ENCODE peak calls at places on chromosomes 2 and 18, in four cellular contexts. L is K562, J is H1, X is HepG2. R is an unnamed sample. For H3K79me2, the result is how much of the 10 kb centered on the place peaks cover.

GRCh38 chr2:42971381-42971780 is 179.0 kb upstream of the HAAO start:
- DNase-seq in L (no peak), J (no peak), X (no peak), R (no peak)

GRCh38 chr2:11582526-11583202 is 48.8 kb downstream of the GREB1 start:
- DNase-seq in L (peak), J (peak), X (peak), R (peak)

GRCh38 chr2:30628341-30628740 is 178.9 kb downstream of the CAPN13 start:
- DNase-seq in L (no peak), J (no peak), X (no peak), R (no peak)

GRCh38 chr18:75638223-75638596 is 210.7 kb upstream of the SMIM21 start:
- DNase-seq in L (no peak), J (no peak), X (no peak), R (no peak)

GRCh38 chr2:180970052-180970451 is 10.4 kb upstream of the UBE2E3 start:
- DNase-seq in L (no peak), J (no peak), X (peak), R (no peak)

GRCh38 chr2:30235859-30236535 is 4.7 kb downstream of the LBH start:
- DNase-seq in L (no peak), J (no peak), X (no peak), R (no peak)

GRCh38 chr18:34794346-34794745 is 84.2 kb downstream of the DTNA start:
- DNase-seq in L (no peak), J (no peak), X (no peak), R (no peak)

GRCh38 chr18:79698668-79699335 is 19.2 kb downstream of the CTDP1 start:
- DNase-seq in L (no peak), J (no peak), X (no peak), R (no peak)

GRCh38 chr2:150792780-150793300 is 305.4 kb upstream of the RND3 start:
- DNase-seq in L (no peak), J (no peak), X (no peak), R (no peak)

GRCh38 chr2:84969511-84970265 is 1.3 kb upstream of the KCMF1 start:
- DNase-seq in L (no peak), J (no peak), X (no peak), R (peak)

GRCh38 chr2:29273704-29274611 is 158.7 kb downstream of the CLIP4 start:
- DNase-seq in L (no peak), J (no peak), X (no peak), R (peak)

GRCh38 chr2:9656270-9656766 is 25.5 kb upstream of the YWHAQ start:
- DNase-seq in L (no peak), J (no peak), X (peak), R (peak)

GRCh38 chr18:77112161-77112801 is 20.3 kb downstream of the MBP start:
- DNase-seq in L (no peak), J (no peak), X (no peak), R (no peak)

GRCh38 chr2:68251855-68252406 is 401 bp downstream of the PPP3R1 start:
- DNase-seq in L (peak), J (no peak), X (no peak), R (peak)

GRCh38 chr2:227464851-227465250 is 7.1 kb upstream of the AGFG1 start:
- DNase-seq in L (no peak), J (no peak), X (no peak), R (no peak)

GRCh38 chr2:54601339-54601738 is 122.1 kb upstream of the EML6 start:
- DNase-seq in L (no peak), J (no peak), X (no peak), R (no peak)

DNA sequence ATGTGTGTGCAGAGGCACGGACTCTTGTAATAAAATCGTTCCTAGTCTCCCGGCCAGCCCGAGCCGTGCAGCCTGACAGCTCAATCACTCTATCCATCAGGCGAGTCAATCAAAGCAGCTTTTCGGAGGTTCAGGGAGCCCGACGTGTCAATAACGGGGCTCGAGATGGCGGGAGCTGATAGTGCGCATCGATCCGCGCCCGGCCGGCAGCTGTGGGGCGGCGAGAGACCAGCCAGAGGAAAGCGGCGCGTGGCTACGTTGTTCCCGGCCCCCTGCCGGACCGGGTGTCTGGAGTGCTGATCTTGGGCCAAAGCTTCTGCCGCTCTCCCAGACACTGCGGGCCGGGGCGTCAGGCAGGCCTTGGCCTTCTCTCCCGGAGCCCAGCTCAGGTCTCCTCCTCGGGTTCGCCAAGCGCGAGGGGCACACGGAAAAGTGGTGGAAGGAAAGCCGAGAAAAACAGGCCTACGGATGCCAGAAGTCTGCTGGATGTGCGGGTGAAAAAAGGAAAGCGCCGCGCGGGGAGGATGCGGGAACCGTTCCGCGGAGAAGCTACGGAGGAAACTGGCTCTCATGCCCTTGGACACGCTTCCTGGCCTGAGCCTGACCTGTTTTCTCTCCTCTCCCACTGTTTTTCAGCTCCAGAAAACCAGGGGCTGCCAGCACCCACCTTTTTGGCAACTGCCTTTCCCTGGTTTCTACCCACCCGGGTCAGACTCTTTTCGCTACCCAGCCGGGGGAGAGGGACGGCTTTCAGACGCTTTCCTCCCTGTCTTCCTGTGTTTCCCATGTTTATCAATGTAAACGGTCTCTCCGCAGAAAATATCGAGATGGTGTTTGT is 2.2 kb downstream of the EN1 start:
- DNase-seq in L (peak), J (no peak), X (no peak), R (no peak)
- TF ChIP-seq EZH2 in L (peak), J (peak), X (no peak), R (peak)

GRCh38 chr2:127525692-127526141 is 572 bp downstream of the IWS1 start:
- DNase-seq in L (no peak), J (no peak), X (peak), R (no peak)
- H3K79me2 ChIP-seq in L (half or more), J (under half), X (under half), R (under half)

GRCh38 chr2:105674859-105675541 is 69.7 kb upstream of the NCK2 start:
- DNase-seq in L (no peak), J (no peak), X (no peak), R (no peak)

GRCh38 chr2:105675841-105676240 is 68.9 kb upstream of the NCK2 start:
- DNase-seq in L (no peak), J (no peak), X (no peak), R (no peak)

GRCh38 chr2:105678346-105678745 is 66.4 kb upstream of the NCK2 start:
- DNase-seq in L (no peak), J (no peak), X (no peak), R (no peak)

GRCh38 chr2:105680357-105680756 is 64.4 kb upstream of the NCK2 start:
- DNase-seq in L (no peak), J (no peak), X (no peak), R (no peak)

GRCh38 chr2:105677901-105678300 is 66.8 kb upstream of the NCK2 start:
- DNase-seq in L (no peak), J (no peak), X (no peak), R (no peak)
- TF ChIP-seq JUN in L (no peak), J (no peak), X (no peak), R (no peak)

GRCh38 chr2:98935111-98935770 is 784 bp downstream of the CRACDL start:
- DNase-seq in L (no peak), J (no peak), X (no peak), R (peak)
- TF ChIP-seq EZH2 in L (no peak), J (peak), X (peak), R (no peak)

GRCh38 chr2:184611221-184612085 is 13.1 kb downstream of the ZNF804A start:
- DNase-seq in L (peak), J (no peak), X (no peak), R (peak)
- H3K79me2 ChIP-seq in L (under half), J (under half), X (under half), R (under half)